ENCODE peak calls at places on chromosomes 5 and 9, in seven cellular contexts. One of them, this sample, is unnamed.

GRCh38 chr5:74562116-74562515 is 78.4 kb downstream of the ENC1 start:
- DNase-seq in lower lobe of right lung: no peak
- DNase-seq in osteoblast: no peak
- DNase-seq in fibroblast of lung: no peak
- DNase-seq in neural progenitor cell: no peak
- DNase-seq in psoas muscle: no peak
- DNase-seq in tibial artery: no peak
- DNase-seq in this sample: no peak

GRCh38 chr9:36436909-36437308 is 36.8 kb upstream of the RNF38 start:
- DNase-seq in psoas muscle: no peak
- DNase-seq in tibial artery: no peak
- DNase-seq in osteoblast: no peak
- DNase-seq in fibroblast of lung: peak; percentile 16
- DNase-seq in lower lobe of right lung: peak; percentile 73
- DNase-seq in neural progenitor cell: no peak
- DNase-seq in this sample: no peak

GRCh38 chr9:129748249-129748648 is 4.6 kb downstream of the PTGES start:
- DNase-seq in lower lobe of right lung: no peak
- DNase-seq in tibial artery: no peak
- DNase-seq in neural progenitor cell: no peak
- DNase-seq in psoas muscle: no peak
- DNase-seq in fibroblast of lung: peak; percentile 61
- DNase-seq in osteoblast: peak; percentile 62
- DNase-seq in this sample: no peak

GRCh38 chr5:60896991-60897390 is 47.9 kb downstream of the ERCC8 start:
- DNase-seq in fibroblast of lung: no peak
- DNase-seq in tibial artery: no peak
- DNase-seq in neural progenitor cell: no peak
- DNase-seq in psoas muscle: no peak
- DNase-seq in lower lobe of right lung: no peak
- DNase-seq in osteoblast: peak; percentile 15
- DNase-seq in this sample: no peak

GRCh38 chr5:158958048-158958994 is 141.4 kb downstream of the EBF1 start:
- DNase-seq in tibial artery: no peak
- DNase-seq in psoas muscle: no peak
- DNase-seq in fibroblast of lung: no peak
- DNase-seq in osteoblast: no peak
- DNase-seq in lower lobe of right lung: no peak
- DNase-seq in neural progenitor cell: peak; percentile 76
- DNase-seq in this sample: no peak

GRCh38 chr9:318646-319045 is 104.0 kb downstream of the DOCK8 start:
- DNase-seq in neural progenitor cell: no peak
- DNase-seq in psoas muscle: no peak
- DNase-seq in lower lobe of right lung: no peak
- DNase-seq in tibial artery: no peak
- DNase-seq in fibroblast of lung: no peak
- DNase-seq in osteoblast: no peak
- DNase-seq in this sample: no peak

GRCh38 chr5:179267671-179268071 is 77.6 kb downstream of the ADAMTS2 start:
- DNase-seq in lower lobe of right lung: peak; percentile 38
- DNase-seq in fibroblast of lung: no peak
- DNase-seq in neural progenitor cell: no peak
- DNase-seq in tibial artery: peak; percentile 62
- DNase-seq in osteoblast: no peak
- DNase-seq in psoas muscle: no peak
- DNase-seq in this sample: peak; percentile 72

GRCh38 chr9:97510797-97511761 is 9.6 kb downstream of the TMOD1 start:
- DNase-seq in fibroblast of lung: peak; percentile 56
- DNase-seq in lower lobe of right lung: no peak
- DNase-seq in osteoblast: peak; percentile 30
- DNase-seq in psoas muscle: peak; percentile 62
- DNase-seq in tibial artery: peak; percentile 25
- DNase-seq in neural progenitor cell: no peak
- DNase-seq in this sample: no peak

GRCh38 chr5:55855509-55855908 is 4.4 kb downstream of the IL31RA start:
- DNase-seq in lower lobe of right lung: no peak
- DNase-seq in tibial artery: no peak
- DNase-seq in osteoblast: peak; percentile 44
- DNase-seq in psoas muscle: no peak
- DNase-seq in fibroblast of lung: no peak
- DNase-seq in neural progenitor cell: no peak
- DNase-seq in this sample: no peak

GRCh38 chr9:127050152-127050551 is 72.3 kb downstream of the ANGPTL2 start:
- DNase-seq in fibroblast of lung: no peak
- DNase-seq in osteoblast: no peak
- DNase-seq in psoas muscle: no peak
- DNase-seq in tibial artery: peak; percentile 39
- DNase-seq in neural progenitor cell: no peak
- DNase-seq in lower lobe of right lung: no peak
- DNase-seq in this sample: no peak

GRCh38 chr9:35757527-35758275 is 3.6 kb upstream of the MSMP start:
- DNase-seq in osteoblast: no peak
- DNase-seq in lower lobe of right lung: peak; percentile 56
- DNase-seq in psoas muscle: no peak
- DNase-seq in neural progenitor cell: no peak
- DNase-seq in tibial artery: peak; percentile 71
- DNase-seq in fibroblast of lung: no peak
- DNase-seq in this sample: no peak

DNA sequence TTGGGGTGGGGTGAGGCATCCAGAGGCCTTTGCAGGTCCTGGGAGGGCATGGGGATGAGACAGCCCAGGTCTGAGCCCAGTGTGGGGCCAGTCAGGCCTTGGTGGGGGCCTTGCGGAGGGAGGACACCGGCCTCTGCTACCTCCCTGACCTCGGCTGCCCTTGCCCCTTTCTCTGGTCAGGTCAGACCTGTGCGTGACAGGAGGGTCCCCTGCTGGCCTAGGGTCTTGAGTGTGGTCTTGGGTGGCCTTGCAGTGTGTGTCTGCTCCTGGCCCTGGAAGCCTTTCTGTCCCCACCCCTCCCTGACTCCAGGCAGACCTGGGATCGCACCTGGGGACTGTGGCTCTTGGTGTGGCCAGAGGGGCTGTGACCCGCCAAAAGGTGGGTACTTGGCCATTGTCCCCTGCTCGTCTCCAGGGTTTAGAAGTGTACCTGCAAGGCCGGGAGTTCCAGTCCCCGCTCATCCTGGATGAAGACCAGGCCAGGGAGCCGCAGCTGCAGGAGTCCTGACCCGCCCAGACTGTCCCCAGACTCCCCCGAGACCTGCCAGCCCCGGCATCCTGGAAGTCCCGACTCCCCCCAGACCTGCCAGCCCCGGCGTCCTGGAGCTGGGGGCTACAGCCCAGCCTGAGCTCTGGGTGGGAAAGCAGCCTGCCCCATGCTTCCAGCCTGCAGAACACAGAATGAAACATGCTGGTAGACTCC is 4.4 kb upstream of the MAN1B1 start:
- DNase-seq in neural progenitor cell: no peak
- DNase-seq in fibroblast of lung: no peak
- DNase-seq in tibial artery: no peak
- DNase-seq in psoas muscle: no peak
- DNase-seq in lower lobe of right lung: no peak
- DNase-seq in osteoblast: peak; percentile 55
- DNase-seq in this sample: no peak
- H3K4me3 ChIP-seq in neural progenitor cell: no peak overlapping the region
- H3K4me3 ChIP-seq in fibroblast of lung: no peak overlapping the region
- H3K4me3 ChIP-seq in tibial artery: no peak overlapping the region
- H3K4me3 ChIP-seq in psoas muscle: no peak overlapping the region
- H3K4me3 ChIP-seq in lower lobe of right lung: no peak overlapping the region
- H3K4me3 ChIP-seq in osteoblast: no peak overlapping the region
- H3K4me3 ChIP-seq in this sample: no peak overlapping the region

GRCh38 chr5:137566118-137566541 is 67.0 kb upstream of the SPOCK1 start:
- DNase-seq in fibroblast of lung: no peak
- DNase-seq in lower lobe of right lung: no peak
- DNase-seq in tibial artery: no peak
- DNase-seq in psoas muscle: no peak
- DNase-seq in osteoblast: no peak
- DNase-seq in neural progenitor cell: no peak
- DNase-seq in this sample: no peak

GRCh38 chr5:137564475-137564961 is 65.4 kb upstream of the SPOCK1 start:
- DNase-seq in lower lobe of right lung: no peak
- DNase-seq in tibial artery: no peak
- DNase-seq in fibroblast of lung: no peak
- DNase-seq in osteoblast: no peak
- DNase-seq in psoas muscle: no peak
- DNase-seq in neural progenitor cell: peak; percentile 10
- DNase-seq in this sample: no peak

GRCh38 chr5:137565450-137565849 is 66.3 kb upstream of the SPOCK1 start:
- DNase-seq in tibial artery: no peak
- DNase-seq in neural progenitor cell: no peak
- DNase-seq in fibroblast of lung: no peak
- DNase-seq in osteoblast: peak; percentile 71
- DNase-seq in psoas muscle: no peak
- DNase-seq in lower lobe of right lung: no peak
- DNase-seq in this sample: no peak

GRCh38 chr5:137563301-137563645 is 64.1 kb upstream of the SPOCK1 start:
- DNase-seq in osteoblast: no peak
- DNase-seq in fibroblast of lung: no peak
- DNase-seq in tibial artery: no peak
- DNase-seq in lower lobe of right lung: no peak
- DNase-seq in neural progenitor cell: no peak
- DNase-seq in psoas muscle: no peak
- DNase-seq in this sample: no peak

DNA sequence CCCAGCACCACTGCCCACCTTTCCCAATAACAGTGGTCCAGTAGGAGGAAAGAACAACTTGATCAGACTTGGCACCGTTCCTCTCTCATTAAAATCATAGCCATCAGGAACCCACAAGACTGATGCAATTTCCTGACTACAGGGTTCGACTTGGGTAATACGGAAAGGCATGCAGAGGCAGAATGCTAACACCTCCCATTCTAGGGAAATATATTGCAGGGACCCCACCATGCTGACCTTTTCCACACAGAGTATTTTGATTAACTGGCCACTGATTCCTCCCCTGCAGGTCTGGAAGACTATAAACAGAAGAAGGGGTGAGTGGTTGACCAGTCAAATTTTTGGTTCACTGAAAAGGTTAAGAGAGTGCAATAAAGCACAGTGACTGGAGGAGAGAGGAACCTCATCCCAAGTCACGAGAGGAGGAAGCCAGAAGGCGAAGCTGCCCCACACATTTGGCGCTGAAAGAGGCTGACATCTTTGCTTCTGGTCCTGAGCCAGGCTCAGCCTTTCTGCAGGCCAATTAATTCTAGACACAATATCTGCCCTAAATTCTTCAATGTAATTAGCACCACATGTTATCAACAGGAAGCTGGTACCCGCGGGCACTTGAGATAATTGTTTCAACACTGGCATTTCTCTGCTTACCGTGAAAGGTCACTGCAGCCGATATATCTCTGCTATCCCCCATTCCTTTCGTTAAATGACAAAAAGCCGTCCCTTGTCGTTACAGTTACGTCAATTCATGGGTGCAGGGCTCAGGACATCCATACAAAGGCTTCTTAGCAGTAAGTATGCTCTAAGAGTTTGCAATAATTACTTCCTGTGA is 64.7 kb upstream of the SPOCK1 start:
- DNase-seq in neural progenitor cell: no peak
- DNase-seq in osteoblast: no peak
- DNase-seq in tibial artery: no peak
- DNase-seq in lower lobe of right lung: no peak
- DNase-seq in fibroblast of lung: peak; percentile 74
- DNase-seq in psoas muscle: no peak
- DNase-seq in this sample: no peak
- H3K27ac ChIP-seq in neural progenitor cell: no peak overlapping the region
- H3K27ac ChIP-seq in osteoblast: peak overlapping the region; percentile 94
- H3K27ac ChIP-seq in tibial artery: no peak overlapping the region
- H3K27ac ChIP-seq in lower lobe of right lung: no peak overlapping the region
- H3K27ac ChIP-seq in fibroblast of lung: no peak overlapping the region
- H3K27ac ChIP-seq in psoas muscle: no peak overlapping the region
- H3K27ac ChIP-seq in this sample: no peak overlapping the region

DNA sequence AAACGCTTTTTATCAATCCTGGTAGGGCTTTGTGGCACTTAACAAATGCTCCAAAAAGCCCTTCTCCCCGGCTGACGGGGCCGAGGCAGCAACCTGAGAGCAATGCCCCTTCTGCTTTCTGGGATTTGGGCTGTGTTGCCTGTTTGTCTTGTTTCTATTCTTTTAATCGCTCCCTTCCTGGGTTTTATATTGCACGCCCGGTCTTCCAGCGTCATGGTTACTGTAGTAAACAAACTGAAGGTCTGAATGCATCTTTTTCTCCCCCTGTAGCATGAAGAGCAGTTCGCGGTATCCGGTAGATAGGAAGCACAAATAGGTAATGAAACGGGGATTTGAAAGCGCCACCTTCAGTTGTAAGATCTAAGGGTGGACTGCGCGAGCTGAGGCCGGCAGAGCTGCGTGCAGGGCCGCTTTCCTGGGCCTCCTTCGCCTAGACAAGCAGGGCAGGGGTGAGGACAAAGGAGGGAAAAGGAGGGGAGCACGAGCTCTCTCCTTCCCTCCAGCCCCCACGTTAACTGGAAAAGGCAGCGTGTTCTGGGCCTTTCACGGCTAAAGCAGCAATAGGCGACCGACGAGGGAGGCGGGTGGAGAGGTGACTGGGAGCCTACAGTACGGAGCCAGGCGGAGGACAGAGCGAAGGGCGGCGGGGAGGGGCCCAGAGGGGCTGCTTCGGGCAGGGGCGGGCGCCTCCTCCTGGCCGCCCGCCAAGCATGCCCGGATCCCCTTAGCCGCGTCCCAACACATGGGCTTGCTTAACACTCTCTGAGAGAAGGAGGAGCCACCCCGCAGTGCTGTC is 49.3 kb upstream of the ZNF366 start:
- DNase-seq in lower lobe of right lung: peak; percentile 77
- DNase-seq in fibroblast of lung: peak; percentile 74
- DNase-seq in osteoblast: peak; percentile 73
- DNase-seq in neural progenitor cell: peak; percentile 89
- DNase-seq in psoas muscle: peak; percentile 82
- DNase-seq in tibial artery: peak; percentile 77
- DNase-seq in this sample: no peak
- TF ChIP-seq CTCF in lower lobe of right lung: no peak
- TF ChIP-seq CTCF in fibroblast of lung: no peak
- TF ChIP-seq CTCF in osteoblast: no peak
- TF ChIP-seq CTCF in neural progenitor cell: peak; percentile 64
- TF ChIP-seq CTCF in psoas muscle: peak; percentile 11
- TF ChIP-seq CTCF in tibial artery: no peak
- TF ChIP-seq CTCF in this sample: no peak

GRCh38 chr9:33159760-33160127 is 7.4 kb downstream of the B4GALT1 start:
- DNase-seq in osteoblast: peak; percentile 68
- DNase-seq in psoas muscle: peak; percentile 72
- DNase-seq in neural progenitor cell: no peak
- DNase-seq in fibroblast of lung: peak; percentile 77
- DNase-seq in lower lobe of right lung: peak; percentile 69
- DNase-seq in tibial artery: peak; percentile 78
- DNase-seq in this sample: peak; percentile 76

GRCh38 chr9:33161011-33161588 is 6.0 kb downstream of the B4GALT1 start:
- DNase-seq in psoas muscle: peak; percentile 77
- DNase-seq in lower lobe of right lung: peak; percentile 82
- DNase-seq in osteoblast: peak; percentile 94
- DNase-seq in neural progenitor cell: peak; percentile 19
- DNase-seq in tibial artery: peak; percentile 82
- DNase-seq in fibroblast of lung: peak; percentile 96
- DNase-seq in this sample: peak; percentile 86

GRCh38 chr9:33157960-33158359 is 9.2 kb downstream of the B4GALT1 start:
- DNase-seq in fibroblast of lung: no peak
- DNase-seq in psoas muscle: no peak
- DNase-seq in osteoblast: no peak
- DNase-seq in neural progenitor cell: peak; percentile 31
- DNase-seq in tibial artery: peak; percentile 23
- DNase-seq in lower lobe of right lung: no peak
- DNase-seq in this sample: peak; percentile 14

GRCh38 chr9:33159058-33159759 is 7.9 kb downstream of the B4GALT1 start:
- DNase-seq in lower lobe of right lung: peak; percentile 79
- DNase-seq in tibial artery: peak; percentile 82
- DNase-seq in fibroblast of lung: peak; percentile 87
- DNase-seq in neural progenitor cell: no peak
- DNase-seq in osteoblast: no peak
- DNase-seq in psoas muscle: peak; percentile 85
- DNase-seq in this sample: peak; percentile 86

GRCh38 chr9:33158555-33159057 is 8.5 kb downstream of the B4GALT1 start:
- DNase-seq in osteoblast: no peak
- DNase-seq in lower lobe of right lung: no peak
- DNase-seq in psoas muscle: no peak
- DNase-seq in neural progenitor cell: no peak
- DNase-seq in tibial artery: peak; percentile 64
- DNase-seq in fibroblast of lung: no peak
- DNase-seq in this sample: peak; percentile 55
- H3K4me3 ChIP-seq in osteoblast: peak overlapping the region; percentile 44
- H3K4me3 ChIP-seq in lower lobe of right lung: peak overlapping the region; percentile 21
- H3K4me3 ChIP-seq in psoas muscle: no peak overlapping the region
- H3K4me3 ChIP-seq in neural progenitor cell: no peak overlapping the region
- H3K4me3 ChIP-seq in tibial artery: no peak overlapping the region
- H3K4me3 ChIP-seq in fibroblast of lung: no peak overlapping the region
- H3K4me3 ChIP-seq in this sample: peak overlapping the region; percentile 2